ENCODE peak calls at places on chromosomes 1 and 21, in nine cellular contexts. E is dermis microvascular lymphatic vessel endothelial cell; W is activated CD8-positive, alpha-beta memory T cell treated with anti-CD3 and anti-CD28 coated beads for 24 hours; F is bronchial epithelial cell; Y is body of pancreas; J is Right ventricle myocardium superior; R is IMR-90; G is COR-L47; S is T-cell. T is an unnamed sample.

GRCh38 chr1:12095822-12096263 is 32.7 kb downstream of the TNFRSF8 start:
- DNase-seq in J (no peak), F (peak), Y (no peak), S (no peak), E (no peak), G (no peak), W (no peak), R (peak), T (peak)

GRCh38 chr1:23989249-23989648 is 9.1 kb upstream of the SRSF10 start:
- DNase-seq in W (no peak), Y (no peak), S (no peak), G (no peak), J (no peak), R (no peak), E (no peak), F (no peak), T (no peak)

GRCh38 chr1:232968965-232969364 is 18.6 kb downstream of the NTPCR start:
- DNase-seq in E (peak), G (no peak), J (peak), R (peak), W (peak), Y (peak), F (no peak), S (no peak), T (peak)

GRCh38 chr1:96533820-96534219 is 187.8 kb upstream of the PTBP2 start:
- DNase-seq in S (no peak), W (no peak), G (no peak), F (no peak), J (no peak), R (no peak), E (no peak), Y (no peak), T (no peak)

GRCh38 chr1:206631085-206631509 is 4.2 kb upstream of the DYRK3 start:
- DNase-seq in R (peak), F (peak), S (peak), E (peak), W (no peak), Y (peak), J (peak), G (peak), T (peak)

GRCh38 chr1:18354657-18355056 is 126.1 kb upstream of the KLHDC7A start:
- DNase-seq in R (no peak), Y (no peak), E (no peak), S (no peak), G (no peak), W (no peak), J (no peak), F (no peak), T (no peak)

GRCh38 chr1:151311589-151312331 is 15.5 kb downstream of the PI4KB start:
- DNase-seq in G (no peak), W (peak), Y (peak), R (peak), J (peak), E (peak), S (no peak), F (peak), T (peak)

GRCh38 chr1:111516008-111516535 is 12.6 kb upstream of the ADORA3 start:
- DNase-seq in E (peak), J (peak), G (no peak), W (peak), S (peak), R (peak), F (peak), Y (peak), T (no peak)

GRCh38 chr1:108842525-108843181 is 14.2 kb downstream of the AKNAD1 start:
- DNase-seq in R (no peak), J (no peak), W (no peak), E (no peak), F (no peak), Y (no peak), S (no peak), G (no peak), T (no peak)

GRCh38 chr1:12163210-12163609 is 3.6 kb upstream of the TNFRSF1B start:
- DNase-seq in Y (no peak), J (no peak), W (no peak), G (no peak), S (no peak), R (no peak), E (no peak), F (no peak), T (no peak)

GRCh38 chr1:15701784-15702183 is 17.7 kb downstream of the PLEKHM2 start:
- DNase-seq in J (no peak), S (no peak), Y (no peak), G (no peak), F (no peak), W (no peak), R (no peak), E (no peak), T (no peak)

GRCh38 chr1:19680644-19681043 is 16.0 kb downstream of the HTR6 start:
- DNase-seq in E (no peak), W (no peak), R (no peak), Y (no peak), S (no peak), F (no peak), G (no peak), J (no peak), T (no peak)

GRCh38 chr1:74375376-74375775 is 137.0 kb downstream of the LRRC53 start:
- DNase-seq in W (no peak), E (no peak), F (no peak), R (peak), S (no peak), Y (no peak), J (no peak), G (no peak), T (no peak)

GRCh38 chr1:195664628-195665027 is 943.6 kb downstream of the KCNT2 start:
- DNase-seq in G (no peak), W (no peak), S (no peak), Y (no peak), E (no peak), F (peak), R (peak), J (no peak), T (peak)

GRCh38 chr1:247447162-247447909 is 10.6 kb downstream of the OR2B11 start:
- DNase-seq in F (no peak), J (no peak), E (no peak), S (no peak), R (no peak), Y (no peak), G (no peak), W (no peak), T (no peak)

GRCh38 chr1:119711804-119712341 is at the start of gene PHGDH:
- DNase-seq in G (peak), E (peak), W (peak), J (peak), F (peak), S (peak), R (peak), Y (peak), T (peak)

GRCh38 chr1:166197141-166197540 is 30.3 kb upstream of the FAM78B start:
- DNase-seq in J (no peak), E (no peak), S (no peak), Y (peak), R (no peak), F (peak), G (no peak), W (no peak), T (peak)

GRCh38 chr1:244783138-244783537 is 52.3 kb upstream of the COX20 start:
- DNase-seq in Y (no peak), S (no peak), J (no peak), E (no peak), W (no peak), G (no peak), R (no peak), F (no peak), T (no peak)

GRCh38 chr1:25805863-25806225 is 5.9 kb downstream of the SELENON start:
- DNase-seq in J (peak), W (no peak), R (no peak), Y (peak), F (no peak), S (no peak), G (no peak), E (peak), T (no peak)

GRCh38 chr21:41589620-41590175 is 81.7 kb upstream of the TMPRSS2 start:
- DNase-seq in Y (no peak), G (no peak), W (no peak), F (no peak), R (no peak), E (no peak), S (no peak), J (no peak), T (no peak)

GRCh38 chr1:55317263-55317662 is 102.1 kb upstream of the USP24 start:
- DNase-seq in W (no peak), E (no peak), S (no peak), F (no peak), R (no peak), Y (no peak), J (no peak), G (no peak), T (no peak)

GRCh38 chr1:151968058-151968457 is 25.6 kb downstream of the S100A10 start:
- DNase-seq in E (peak), Y (peak), J (no peak), W (peak), F (peak), S (peak), R (peak), G (peak), T (peak)

GRCh38 chr1:16009030-16009460 is 5.0 kb downstream of the SRARP start:
- DNase-seq in S (peak), G (peak), F (peak), R (peak), J (peak), W (peak), E (peak), Y (peak), T (peak)

GRCh38 chr1:63693956-63694607 is 79.7 kb upstream of the ROR1 start:
- DNase-seq in S (no peak), G (no peak), J (no peak), Y (no peak), E (peak), R (peak), F (no peak), W (no peak), T (no peak)

GRCh38 chr1:19029191-19030085 is 73.0 kb upstream of the IFFO2 start:
- DNase-seq in Y (no peak), E (no peak), W (no peak), F (peak), S (no peak), J (no peak), R (no peak), G (no peak), T (no peak)

GRCh38 chr1:31789259-31790065 is 25.3 kb upstream of the ADGRB2 start:
- DNase-seq in Y (peak), W (peak), J (peak), G (peak), F (peak), S (peak), E (peak), R (peak), T (peak)

GRCh38 chr1:31183927-31184554 is 55.6 kb downstream of the NKAIN1 start:
- DNase-seq in E (peak), G (peak), W (peak), Y (peak), J (no peak), R (peak), F (peak), S (peak), T (no peak)

GRCh38 chr1:39147099-39148025 is 57.1 kb upstream of the MACF1 start:
- DNase-seq in E (peak), J (no peak), F (no peak), W (no peak), S (no peak), Y (no peak), R (no peak), G (no peak), T (no peak)

GRCh38 chr1:147723691-147724323 is 36.6 kb downstream of the GJA5 start:
- DNase-seq in G (peak), R (no peak), Y (peak), F (peak), J (peak), E (peak), W (no peak), S (peak), T (peak)

GRCh38 chr21:33317226-33317625 is 7.5 kb upstream of the IFNAR1 start:
- DNase-seq in S (no peak), R (peak), E (no peak), Y (no peak), F (no peak), W (no peak), J (no peak), G (no peak), T (no peak)

GRCh38 chr1:60133848-60134247 is 60.3 kb upstream of the C1orf87 start:
- DNase-seq in J (no peak), S (no peak), Y (no peak), R (peak), F (no peak), E (no peak), G (no peak), W (no peak), T (no peak)

GRCh38 chr1:24283326-24284155 is 35.6 kb upstream of the GRHL3 start:
- DNase-seq in G (no peak), W (no peak), S (no peak), E (peak), F (peak), J (no peak), Y (peak), R (peak), T (peak)

GRCh38 chr21:31660134-31660565 is 657 bp downstream of the SOD1 start:
- DNase-seq in G (peak), W (no peak), S (peak), E (no peak), R (no peak), J (no peak), Y (no peak), F (peak), T (peak)

GRCh38 chr1:240405751-240406150 is 206.2 kb downstream of the GREM2 start:
- DNase-seq in E (no peak), Y (no peak), J (no peak), W (no peak), G (no peak), S (no peak), R (no peak), F (no peak), T (no peak)

T was measured in mammary epithelial cell.